ENCODE peak calls at places on chromosomes 6 and 20, in ten cellular contexts. F, T, J, I, H, W, R, Z, S and K are unnamed samples.

GRCh38 chr20:57618091-57618765 is 2.0 kb downstream of the ZBP1 start:
- DNase-seq in F (no peak), T (no peak), J (no peak), I (no peak), H (no peak), W (no peak), R (no peak), Z (no peak), S (no peak), K (no peak)

GRCh38 chr20:61387204-61387958 is 135.3 kb downstream of the CDH4 start:
- DNase-seq in F (no peak), T (peak; percentile 4), J (no peak), I (peak; percentile 12), H (no peak), W (peak; percentile 66), R (peak; percentile 66), Z (no peak), S (no peak), K (peak; percentile 25)

GRCh38 chr20:48875914-48876240 is 45.6 kb upstream of the ARFGEF2 start:
- DNase-seq in F (peak; percentile 82), T (no peak), J (no peak), I (peak; percentile 70), H (no peak), W (peak; percentile 38), R (peak; percentile 5), Z (no peak), S (no peak), K (no peak)

GRCh38 chr6:160430203-160430602 is 82.0 kb downstream of the SLC22A3 start:
- DNase-seq in F (no peak), T (peak; percentile 4), J (no peak), I (peak; percentile 8), H (no peak), W (peak; percentile 47), R (no peak), Z (no peak), S (no peak), K (no peak)

GRCh38 chr6:31763617-31763940 is 1.1 kb downstream of the SAPCD1 start:
- DNase-seq in F (peak; percentile 32), T (peak; percentile 39), J (peak; percentile 14), I (peak; percentile 44), H (no peak), W (peak; percentile 83), R (peak; percentile 59), Z (no peak), S (no peak), K (peak; percentile 39)

GRCh38 chr6:16244869-16245451 is 6.6 kb downstream of the GMPR start:
- DNase-seq in F (no peak), T (no peak), J (no peak), I (no peak), H (no peak), W (no peak), R (peak; percentile 51), Z (no peak), S (no peak), K (no peak)

GRCh38 chr20:19973920-19974620 is 43.1 kb upstream of the NAA20 start:
- DNase-seq in F (no peak), T (peak; percentile 51), J (peak; percentile 19), I (peak; percentile 79), H (no peak), W (peak; percentile 94), R (peak; percentile 75), Z (peak; percentile 85), S (peak; percentile 66), K (no peak)

GRCh38 chr20:46283426-46283825 is 24.9 kb downstream of the CDH22 start:
- DNase-seq in F (no peak), T (no peak), J (no peak), I (no peak), H (no peak), W (no peak), R (peak; percentile 4), Z (no peak), S (no peak), K (no peak)

GRCh38 chr20:33250666-33251065 is 14.9 kb downstream of the BPIFA1 start:
- DNase-seq in F (no peak), T (no peak), J (no peak), I (no peak), H (no peak), W (no peak), R (no peak), Z (no peak), S (no peak), K (no peak)

GRCh38 chr6:44016131-44016870 is 111.0 kb downstream of the MRPL14 start:
- DNase-seq in F (no peak), T (no peak), J (no peak), I (peak; percentile 75), H (no peak), W (peak; percentile 58), R (peak; percentile 86), Z (no peak), S (no peak), K (no peak)

GRCh38 chr6:135572051-135572450 is 74.5 kb upstream of the AHI1 start:
- DNase-seq in F (no peak), T (no peak), J (no peak), I (no peak), H (no peak), W (no peak), R (peak; percentile 58), Z (no peak), S (no peak), K (no peak)

GRCh38 chr6:102438181-102438580 is 1044.7 kb downstream of the GRIK2 start:
- DNase-seq in F (no peak), T (no peak), J (no peak), I (no peak), H (no peak), W (no peak), R (no peak), Z (no peak), S (no peak), K (no peak)

GRCh38 chr6:15755555-15755954 is 92.7 kb upstream of the DTNBP1 start:
- DNase-seq in F (no peak), T (no peak), J (no peak), I (peak; percentile 18), H (no peak), W (peak; percentile 92), R (no peak), Z (no peak), S (no peak), K (no peak)

GRCh38 chr6:36843169-36843568 is 3.9 kb upstream of the CPNE5 start:
- DNase-seq in F (no peak), T (no peak), J (no peak), I (no peak), H (no peak), W (no peak), R (no peak), Z (no peak), S (no peak), K (no peak)